ENCODE peak calls at places on chromosomes 7 and 10, in four cellular contexts. J, P, C and W are unnamed samples.

GRCh38 chr7:21945374-21946227 is at the start of gene CDCA7L:
- DNase-seq in J (peak), P (peak), C (peak), W (peak)

GRCh38 chr7:7428806-7429205 is 106.9 kb downstream of the COL28A1 start:
- DNase-seq in J (no peak), P (no peak), C (no peak), W (no peak)

GRCh38 chr10:71603190-71603589 is 116.4 kb downstream of the C10orf105 start:
- DNase-seq in J (no peak), P (no peak), C (no peak), W (no peak)

GRCh38 chr7:101239191-101239950 is 1.8 kb upstream of the CLDN15 start:
- DNase-seq in J (no peak), P (no peak), C (no peak), W (no peak)

GRCh38 chr7:104156842-104157277 is 51.0 kb downstream of the ORC5 start:
- DNase-seq in J (no peak), P (peak), C (peak), W (peak)

GRCh38 chr10:51095444-51095843 is 21.2 kb downstream of the PRKG1 start:
- DNase-seq in J (no peak), P (no peak), C (peak), W (no peak)

GRCh38 chr7:3187378-3188040 is 113.5 kb upstream of the SDK1 start:
- DNase-seq in J (no peak), P (no peak), C (no peak), W (no peak)

GRCh38 chr7:122354656-122355055 is 50.1 kb upstream of the FEZF1 start:
- DNase-seq in J (no peak), P (no peak), C (no peak), W (no peak)

GRCh38 chr10:72275351-72276012 is 1.8 kb downstream of the DDIT4 start:
- DNase-seq in J (no peak), P (no peak), C (no peak), W (no peak)

GRCh38 chr7:152459724-152460251 is 24.0 kb upstream of the KMT2C start:
- DNase-seq in J (no peak), P (no peak), C (peak), W (peak)

GRCh38 chr7:93910076-93910994 is 4.0 kb downstream of the GNGT1 start:
- DNase-seq in J (no peak), P (no peak), C (no peak), W (no peak)

GRCh38 chr10:71112138-71112785 is 100.1 kb upstream of the UNC5B start:
- DNase-seq in J (no peak), P (no peak), C (no peak), W (no peak)